ENCODE peak calls at places on chromosomes 4 and X, in five cellular contexts. C is thyroid gland, O is right atrium auricular region, P is LNCaP clone FGC, M is SK-N-SH. K is an unnamed sample.

GRCh38 chr4:188266386-188266785 is 127.1 kb downstream of the TRIML1 start:
- DNase-seq in C (no peak), O (no peak), M (no peak), P (no peak), K (no peak)

GRCh38 chr4:28001698-28002097 is 1141.1 kb downstream of the STIM2 start:
- DNase-seq in M (no peak), C (no peak), O (no peak), P (no peak), K (no peak)

GRCh38 chrX:119942831-119943184 is 743 bp downstream of the NKAP start:
- DNase-seq in O (no peak), P (no peak), M (no peak), C (peak), K (no peak)

GRCh38 chrX:14851526-14851925 is 21.3 kb downstream of the FANCB start:
- DNase-seq in O (no peak), M (no peak), P (no peak), C (no peak), K (no peak)

GRCh38 chr4:130563185-130563890 is 1467.4 kb downstream of the C4orf33 start:
- DNase-seq in M (peak), C (peak), O (peak), P (no peak), K (no peak)

GRCh38 chr4:141020801-141021261 is 112.4 kb downstream of the RNF150 start:
- DNase-seq in O (no peak), C (no peak), P (no peak), M (no peak), K (no peak)

GRCh38 chr4:3871881-3872833 is 106.0 kb downstream of the ADRA2C start:
- DNase-seq in C (no peak), O (no peak), P (no peak), M (no peak), K (no peak)

GRCh38 chr4:170979736-170980135 is 833.5 kb upstream of the GALNTL6 start:
- DNase-seq in O (no peak), P (no peak), M (no peak), C (no peak), K (no peak)

GRCh38 chr4:83197555-83198235 is 83.2 kb upstream of the PLAC8 start:
- DNase-seq in O (peak), P (no peak), C (no peak), M (no peak), K (no peak)

GRCh38 chr4:16110199-16110598 is 26.4 kb upstream of the PROM1 start:
- DNase-seq in O (no peak), C (no peak), P (peak), M (no peak), K (no peak)

GRCh38 chr4:142850478-142850877 is 4.4 kb upstream of the INPP4B start:
- DNase-seq in C (no peak), O (no peak), M (peak), P (no peak), K (no peak)

GRCh38 chr4:125714845-125715244 is 400.1 kb downstream of the FAT4 start:
- DNase-seq in M (no peak), C (no peak), O (no peak), P (no peak), K (no peak)

GRCh38 chr4:177349191-177349590 is 39.5 kb downstream of the NEIL3 start:
- DNase-seq in P (no peak), O (no peak), C (no peak), M (no peak), K (no peak)
- TF ChIP-seq CTCF in P (no peak), O (no peak), C (no peak), M (no peak), K (no peak)

GRCh38 chr4:160877087-160877790 is 1286.6 kb downstream of the FSTL5 start:
- DNase-seq in C (no peak), P (no peak), O (no peak), M (no peak), K (no peak)
- TF ChIP-seq CTCF in C (no peak), P (no peak), O (no peak), M (no peak), K (no peak)

DNA sequence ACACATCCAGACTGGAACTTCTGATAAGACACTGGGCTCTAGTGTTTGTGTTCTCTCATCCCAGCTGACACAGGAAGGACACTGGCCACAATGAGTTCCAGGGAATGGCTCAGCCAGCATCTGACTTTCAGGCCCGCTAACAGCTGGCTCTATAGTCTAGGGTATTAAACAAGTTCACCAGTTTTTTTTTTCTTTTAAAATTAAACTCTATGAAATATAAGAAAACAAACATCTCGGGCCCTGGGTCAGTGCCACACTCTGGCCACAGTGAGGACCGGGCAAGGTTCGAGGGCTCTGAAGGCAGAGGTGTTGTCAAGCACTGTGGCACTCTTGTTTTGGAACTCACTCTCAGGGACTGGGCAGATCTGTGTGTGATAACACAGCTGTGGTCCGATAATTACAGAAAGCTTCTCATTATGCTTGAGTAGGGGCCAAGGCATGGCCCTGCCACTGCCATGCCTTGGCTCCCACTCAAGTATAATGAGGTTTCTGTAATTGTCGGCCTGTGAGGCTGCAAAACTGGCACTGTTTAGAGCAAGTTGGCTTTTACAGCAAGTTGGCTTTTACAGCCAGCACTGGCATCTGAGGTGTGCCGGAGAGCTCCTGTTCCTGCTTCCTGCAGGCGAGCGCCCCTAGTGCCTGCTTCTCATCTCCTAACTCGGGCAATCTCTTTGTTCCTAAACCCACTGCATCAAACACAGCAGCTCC is 62.8 kb downstream of the PPP1R2C start:
- DNase-seq in C (peak), M (peak), O (no peak), P (peak), K (no peak)
- TF ChIP-seq CTCF in C (peak), M (peak), O (no peak), P (peak), K (no peak)

GRCh38 chr4:102862747-102863146 is 6.0 kb upstream of the CISD2 start:
- DNase-seq in O (no peak), C (no peak), M (no peak), P (no peak), K (no peak)

GRCh38 chr4:102860928-102861327 is 7.9 kb upstream of the CISD2 start:
- DNase-seq in P (no peak), O (no peak), C (no peak), M (no peak), K (no peak)

GRCh38 chr4:102862016-102862415 is 6.8 kb upstream of the CISD2 start:
- DNase-seq in P (no peak), O (no peak), M (no peak), C (no peak), K (no peak)

GRCh38 chr4:102858828-102859464 is 9.8 kb upstream of the CISD2 start:
- DNase-seq in M (no peak), C (no peak), P (no peak), O (no peak), K (no peak)
- TF ChIP-seq CTCF in M (no peak), C (no peak), P (no peak), O (no peak), K (no peak)

GRCh38 chrX:43357741-43358140 is 298.4 kb upstream of the MAOA start:
- DNase-seq in P (no peak), C (no peak), O (no peak), M (no peak), K (no peak)
- TF ChIP-seq CTCF in P (no peak), C (no peak), O (no peak), M (no peak), K (no peak)

DNA sequence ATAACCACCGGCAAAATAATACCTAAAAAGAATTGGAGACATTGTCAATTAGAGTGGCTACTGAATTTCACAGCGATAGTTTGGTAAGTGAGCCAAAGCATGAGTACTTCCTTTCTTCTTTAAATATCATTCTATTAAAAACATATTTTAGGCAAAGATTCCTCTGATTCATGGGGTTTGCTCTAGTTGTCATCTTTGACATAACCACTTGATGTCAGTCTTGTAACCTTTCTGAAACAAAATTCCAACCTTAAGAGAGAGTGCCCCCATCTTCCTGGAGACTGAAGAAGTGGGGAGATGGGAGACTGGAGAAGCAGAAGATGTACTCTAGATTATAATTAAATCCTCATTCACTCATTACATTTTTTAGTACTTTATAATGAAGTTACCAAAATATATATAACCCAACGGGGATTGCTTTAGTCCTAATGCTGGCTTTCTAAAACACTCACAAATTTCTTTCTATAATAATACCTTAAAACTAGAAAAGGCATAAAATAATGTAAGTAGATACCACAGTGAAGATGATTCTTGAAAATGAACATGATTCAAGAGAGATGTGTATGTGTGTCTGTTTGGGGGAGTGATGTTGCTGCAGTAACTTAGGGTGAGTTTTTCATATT is 96.4 kb downstream of the EMCN start:
- DNase-seq in M (peak), O (no peak), P (no peak), C (no peak), K (peak)
- TF ChIP-seq CTCF in M (peak), O (no peak), P (peak), C (no peak), K (peak)

DNA sequence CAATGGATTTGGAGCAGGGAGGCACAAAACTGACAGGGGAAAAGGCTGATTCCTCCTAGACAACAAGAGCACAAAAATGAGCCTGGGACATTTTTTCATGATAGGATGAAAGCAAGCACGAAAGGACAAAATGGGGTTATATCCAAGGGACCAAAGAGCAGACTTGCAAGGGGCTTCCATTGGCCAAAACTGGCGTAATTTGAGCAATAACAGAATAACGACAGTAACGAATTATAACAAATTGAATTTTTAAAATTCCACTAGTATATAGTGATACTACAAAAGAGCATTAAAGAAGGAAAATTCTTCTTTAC is 10.3 kb downstream of the SPP1 start:
- DNase-seq in C (no peak), O (no peak), M (no peak), P (no peak), K (no peak)
- TF ChIP-seq CTCF in C (no peak), O (no peak), M (peak), P (no peak), K (no peak)